ENCODE peak calls at places on chromosome 12, in five cellular contexts. One of them, this sample, is unnamed.
A peak's percentile ranks its signal among the peaks of the same experiment; 100 is the strongest.

GRCh38 chr12:87866602-87867292 is 162.5 kb downstream of the C12orf50 start:
- DNase-seq in endothelial cell of umbilical vein: peak; percentile 9
- DNase-seq in spleen: no peak
- DNase-seq in Panc1: no peak
- DNase-seq in GM23338: peak; percentile 25
- DNase-seq in this sample: no peak

GRCh38 chr12:130838284-130838950 is 633 bp downstream of the STX2 start:
- DNase-seq in endothelial cell of umbilical vein: peak; percentile 26
- DNase-seq in spleen: no peak
- DNase-seq in Panc1: no peak
- DNase-seq in GM23338: peak; percentile 65
- DNase-seq in this sample: no peak

GRCh38 chr12:113274848-113275247 is 53.6 kb downstream of the TPCN1 start:
- DNase-seq in endothelial cell of umbilical vein: no peak
- DNase-seq in spleen: no peak
- DNase-seq in Panc1: no peak
- DNase-seq in GM23338: no peak
- DNase-seq in this sample: no peak

GRCh38 chr12:115998119-115998633 is 279.3 kb downstream of the MED13L start:
- DNase-seq in endothelial cell of umbilical vein: peak; percentile 70
- DNase-seq in spleen: no peak
- DNase-seq in Panc1: peak; percentile 8
- DNase-seq in GM23338: peak; percentile 73
- DNase-seq in this sample: no peak

GRCh38 chr12:109938947-109939346 is 38.9 kb downstream of the TCHP start:
- DNase-seq in endothelial cell of umbilical vein: no peak
- DNase-seq in spleen: no peak
- DNase-seq in Panc1: no peak
- DNase-seq in GM23338: no peak
- DNase-seq in this sample: no peak

GRCh38 chr12:90020006-90020405 is 311.4 kb upstream of the ATP2B1 start:
- DNase-seq in endothelial cell of umbilical vein: no peak
- DNase-seq in spleen: no peak
- DNase-seq in Panc1: no peak
- DNase-seq in GM23338: no peak
- DNase-seq in this sample: no peak

GRCh38 chr12:6960291-6961277 is 9.4 kb downstream of the PTPN6 start:
- DNase-seq in endothelial cell of umbilical vein: no peak
- DNase-seq in spleen: peak; percentile 85
- DNase-seq in Panc1: no peak
- DNase-seq in GM23338: no peak
- DNase-seq in this sample: no peak

GRCh38 chr12:54370218-54370730 is 6.0 kb upstream of the GPR84 start:
- DNase-seq in endothelial cell of umbilical vein: peak; percentile 79
- DNase-seq in spleen: peak; percentile 89
- DNase-seq in Panc1: no peak
- DNase-seq in GM23338: peak; percentile 93
- DNase-seq in this sample: no peak

GRCh38 chr12:63752283-63752682 is 27.4 kb upstream of the RXYLT1 start:
- DNase-seq in endothelial cell of umbilical vein: no peak
- DNase-seq in spleen: no peak
- DNase-seq in Panc1: no peak
- DNase-seq in GM23338: no peak
- DNase-seq in this sample: no peak

GRCh38 chr12:82765971-82766705 is 79.4 kb downstream of the TMTC2 start:
- DNase-seq in endothelial cell of umbilical vein: no peak
- DNase-seq in spleen: no peak
- DNase-seq in Panc1: no peak
- DNase-seq in GM23338: no peak
- DNase-seq in this sample: no peak

GRCh38 chr12:89129471-89129870 is 222.8 kb downstream of the DUSP6 start:
- DNase-seq in endothelial cell of umbilical vein: no peak
- DNase-seq in spleen: no peak
- DNase-seq in Panc1: no peak
- DNase-seq in GM23338: no peak
- DNase-seq in this sample: no peak

GRCh38 chr12:56589783-56590182 is 40.3 kb downstream of the BAZ2A start:
- DNase-seq in endothelial cell of umbilical vein: no peak
- DNase-seq in spleen: no peak
- DNase-seq in Panc1: no peak
- DNase-seq in GM23338: no peak
- DNase-seq in this sample: no peak

GRCh38 chr12:1212529-1212928 is 221.5 kb downstream of the ERC1 start:
- DNase-seq in endothelial cell of umbilical vein: no peak
- DNase-seq in spleen: no peak
- DNase-seq in Panc1: no peak
- DNase-seq in GM23338: peak; percentile 69
- DNase-seq in this sample: no peak

GRCh38 chr12:100718212-100718611 is 76.4 kb upstream of the ANO4 start:
- DNase-seq in endothelial cell of umbilical vein: no peak
- DNase-seq in spleen: no peak
- DNase-seq in Panc1: no peak
- DNase-seq in GM23338: no peak
- DNase-seq in this sample: no peak

GRCh38 chr12:69566603-69567002 is 18.7 kb upstream of the CCT2 start:
- DNase-seq in endothelial cell of umbilical vein: no peak
- DNase-seq in spleen: no peak
- DNase-seq in Panc1: no peak
- DNase-seq in GM23338: peak; percentile 48
- DNase-seq in this sample: no peak

GRCh38 chr12:92654929-92655328 is 47.9 kb upstream of the PLEKHG7 start:
- DNase-seq in endothelial cell of umbilical vein: no peak
- DNase-seq in spleen: no peak
- DNase-seq in Panc1: no peak
- DNase-seq in GM23338: no peak
- DNase-seq in this sample: no peak

GRCh38 chr12:116954700-116955381 is 44.1 kb downstream of the FBXW8 start:
- DNase-seq in endothelial cell of umbilical vein: peak; percentile 51
- DNase-seq in spleen: no peak
- DNase-seq in Panc1: no peak
- DNase-seq in GM23338: no peak
- DNase-seq in this sample: no peak

GRCh38 chr12:30694412-30694955 is 1.2 kb downstream of the IPO8 start:
- DNase-seq in endothelial cell of umbilical vein: no peak
- DNase-seq in spleen: no peak
- DNase-seq in Panc1: no peak
- DNase-seq in GM23338: peak; percentile 27
- DNase-seq in this sample: no peak

DNA sequence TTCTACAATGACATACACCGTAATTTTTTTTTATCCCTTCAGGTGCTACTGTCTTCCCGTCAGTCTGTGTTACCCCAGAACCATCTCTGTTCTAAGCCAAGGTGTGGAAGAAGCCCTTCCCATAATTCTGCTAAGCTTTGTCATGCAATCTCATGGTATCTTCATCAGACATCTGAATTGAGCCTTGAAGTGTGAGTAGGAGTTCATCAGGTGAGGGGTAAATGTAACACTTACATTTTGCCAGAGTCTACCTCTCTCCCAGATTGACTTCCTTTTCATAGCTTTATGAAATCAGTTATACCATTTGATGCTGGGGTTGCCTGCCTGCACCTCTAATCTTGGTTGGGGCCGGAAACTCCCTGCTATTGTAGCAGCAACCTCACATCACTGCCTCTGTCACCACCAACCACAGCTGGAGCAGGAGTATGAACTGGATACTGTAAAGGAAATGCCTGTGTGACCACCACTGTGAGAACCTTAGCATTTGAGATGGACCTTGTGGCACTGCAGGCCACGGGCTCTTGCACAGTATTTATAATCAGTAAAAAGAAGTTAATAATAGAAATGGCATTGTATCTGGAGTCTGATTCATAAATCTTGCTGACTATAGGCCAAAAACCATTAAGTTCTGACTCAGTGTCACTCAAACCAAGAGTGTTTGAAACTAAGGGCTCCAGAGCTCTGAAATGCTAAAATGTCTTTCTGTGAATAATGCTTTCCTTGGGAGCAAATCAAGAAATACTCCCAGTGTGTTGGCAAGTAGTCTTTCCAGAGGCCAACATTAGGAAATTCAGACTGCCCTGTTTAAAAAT is 58.6 kb upstream of the STK38L start:
- DNase-seq in endothelial cell of umbilical vein: peak; percentile 56
- DNase-seq in spleen: no peak
- DNase-seq in Panc1: no peak
- DNase-seq in GM23338: no peak
- DNase-seq in this sample: no peak
- TF ChIP-seq POLR2AphosphoS5 in endothelial cell of umbilical vein: no peak
- TF ChIP-seq POLR2AphosphoS5 in spleen: no peak
- TF ChIP-seq POLR2AphosphoS5 in Panc1: no peak
- TF ChIP-seq POLR2AphosphoS5 in GM23338: no peak
- TF ChIP-seq POLR2AphosphoS5 in this sample: no peak

DNA sequence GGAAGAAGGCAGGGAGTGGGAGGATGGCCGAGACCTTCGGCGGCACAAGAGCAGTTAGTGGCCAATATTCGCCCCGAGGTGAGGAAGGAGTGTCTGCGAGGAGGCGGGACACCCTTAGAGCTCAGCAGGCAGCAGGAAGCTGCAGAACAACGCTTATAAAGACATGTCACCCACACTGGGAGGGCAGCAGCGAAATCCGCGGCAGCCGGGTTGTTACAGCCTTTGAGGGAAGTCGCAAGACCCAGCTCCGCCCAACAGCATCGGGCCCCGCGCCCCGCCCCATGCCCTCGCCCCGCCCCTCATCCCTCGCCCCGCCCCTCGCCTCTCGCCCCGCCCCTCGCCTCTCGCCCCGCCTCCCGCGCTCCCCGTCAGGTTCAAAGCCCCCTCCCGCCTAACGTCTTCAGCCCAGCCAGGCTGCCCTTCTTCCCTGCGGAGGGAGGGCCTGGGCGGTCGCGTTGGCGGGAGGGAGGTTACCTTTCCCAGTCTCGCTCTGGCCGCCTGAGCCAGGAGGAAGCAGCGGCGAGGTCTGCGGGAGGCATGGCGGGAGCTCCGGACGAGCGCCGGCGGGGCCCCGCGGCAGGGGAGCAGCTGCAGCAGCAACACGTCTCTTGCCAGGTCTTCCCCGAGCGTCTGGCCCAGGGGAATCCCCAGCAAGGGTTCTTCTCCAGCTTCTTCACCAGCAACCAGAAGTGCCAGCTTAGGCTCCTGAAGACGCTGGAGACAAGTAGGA is at the start of gene ATP23:
- DNase-seq in endothelial cell of umbilical vein: peak; percentile 86
- DNase-seq in spleen: peak; percentile 98
- DNase-seq in Panc1: peak; percentile 47
- DNase-seq in GM23338: peak; percentile 96
- DNase-seq in this sample: no peak
- H3K27ac ChIP-seq in endothelial cell of umbilical vein: peak within 1 kb of the TSS; percentile 11
- H3K27ac ChIP-seq in spleen: peak within 1 kb of the TSS; percentile 88
- H3K27ac ChIP-seq in Panc1: peak within 1 kb of the TSS; percentile 78
- H3K27ac ChIP-seq in GM23338: peak within 1 kb of the TSS; percentile 95
- H3K27ac ChIP-seq in this sample: peak within 1 kb of the TSS; percentile 91

GRCh38 chr12:49200882-49201594 is 12.2 kb upstream of the TUBA1A start:
- DNase-seq in endothelial cell of umbilical vein: peak; percentile 93
- DNase-seq in spleen: no peak
- DNase-seq in Panc1: peak; percentile 85
- DNase-seq in GM23338: peak; percentile 72
- DNase-seq in this sample: no peak
- TF ChIP-seq POLR2AphosphoS5 in endothelial cell of umbilical vein: no peak
- TF ChIP-seq POLR2AphosphoS5 in spleen: no peak
- TF ChIP-seq POLR2AphosphoS5 in Panc1: no peak
- TF ChIP-seq POLR2AphosphoS5 in GM23338: no peak
- TF ChIP-seq POLR2AphosphoS5 in this sample: peak; percentile 94

DNA sequence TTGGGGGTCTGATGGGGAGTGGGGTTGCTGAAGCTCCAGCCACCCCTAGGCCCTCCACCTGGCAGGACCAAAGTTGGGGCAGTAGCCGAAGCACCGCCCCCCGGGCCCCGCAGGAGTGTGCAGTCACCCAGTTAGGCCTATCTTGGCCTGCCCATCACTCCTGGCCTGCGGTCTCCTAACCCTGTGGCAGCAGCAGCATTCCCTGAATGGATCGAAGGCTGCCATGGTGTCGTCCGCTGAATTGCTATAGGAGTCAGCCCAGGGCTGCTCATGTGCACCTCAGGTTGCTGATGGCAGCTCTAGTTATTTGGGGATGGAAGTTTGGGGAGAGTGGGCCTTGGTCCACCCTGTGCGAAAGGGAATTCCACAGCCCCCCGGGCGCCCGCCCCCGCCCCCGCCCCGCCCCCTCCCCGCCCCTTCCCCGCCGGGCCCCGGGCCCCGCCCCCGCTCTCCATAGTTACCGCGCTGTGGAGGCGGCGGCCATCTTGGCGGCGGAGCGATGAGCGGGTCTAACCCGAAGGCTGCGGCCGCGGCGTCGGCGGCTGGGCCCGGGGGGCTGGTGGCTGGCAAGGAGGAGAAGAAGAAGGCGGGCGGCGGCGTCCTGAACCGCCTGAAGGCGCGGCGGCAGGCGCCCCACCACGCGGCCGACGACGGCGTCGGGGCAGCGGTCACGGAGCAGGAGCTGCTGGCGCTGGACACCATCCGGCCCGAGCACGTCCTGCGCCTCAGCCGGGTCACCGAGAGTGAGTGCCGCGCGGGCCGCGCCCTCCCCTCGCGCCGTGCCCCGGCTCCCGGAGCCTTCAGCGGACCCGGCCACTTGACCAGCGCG is at the start of gene UNC119B:
- DNase-seq in endothelial cell of umbilical vein: peak; percentile 74
- DNase-seq in spleen: peak; percentile 94
- DNase-seq in Panc1: no peak
- DNase-seq in GM23338: peak; percentile 83
- DNase-seq in this sample: no peak
- H3K27ac ChIP-seq in endothelial cell of umbilical vein: peak within 1 kb of the TSS; percentile 37
- H3K27ac ChIP-seq in spleen: peak within 1 kb of the TSS; percentile 89
- H3K27ac ChIP-seq in Panc1: peak within 1 kb of the TSS; percentile 80
- H3K27ac ChIP-seq in GM23338: peak within 1 kb of the TSS; percentile 42
- H3K27ac ChIP-seq in this sample: peak within 1 kb of the TSS; percentile 94

GRCh38 chr12:52423035-52423434 is 11.1 kb downstream of the KRT75 start:
- DNase-seq in endothelial cell of umbilical vein: no peak
- DNase-seq in spleen: no peak
- DNase-seq in Panc1: no peak
- DNase-seq in GM23338: no peak
- DNase-seq in this sample: peak; percentile 94

GRCh38 chr12:52426034-52426433 is 8.1 kb downstream of the KRT75 start:
- DNase-seq in endothelial cell of umbilical vein: no peak
- DNase-seq in spleen: no peak
- DNase-seq in Panc1: no peak
- DNase-seq in GM23338: no peak
- DNase-seq in this sample: no peak

GRCh38 chr12:52425466-52425865 is 8.7 kb downstream of the KRT75 start:
- DNase-seq in endothelial cell of umbilical vein: no peak
- DNase-seq in spleen: peak; percentile 32
- DNase-seq in Panc1: no peak
- DNase-seq in GM23338: no peak
- DNase-seq in this sample: no peak

GRCh38 chr12:52427083-52427482 is 7.1 kb downstream of the KRT75 start:
- DNase-seq in endothelial cell of umbilical vein: no peak
- DNase-seq in spleen: no peak
- DNase-seq in Panc1: no peak
- DNase-seq in GM23338: no peak
- DNase-seq in this sample: no peak

GRCh38 chr12:52423661-52424503 is 10.3 kb downstream of the KRT75 start:
- DNase-seq in endothelial cell of umbilical vein: no peak
- DNase-seq in spleen: peak; percentile 64
- DNase-seq in Panc1: no peak
- DNase-seq in GM23338: no peak
- DNase-seq in this sample: no peak
- TF ChIP-seq POLR2AphosphoS5 in endothelial cell of umbilical vein: no peak
- TF ChIP-seq POLR2AphosphoS5 in spleen: no peak
- TF ChIP-seq POLR2AphosphoS5 in Panc1: no peak
- TF ChIP-seq POLR2AphosphoS5 in GM23338: no peak
- TF ChIP-seq POLR2AphosphoS5 in this sample: no peak

GRCh38 chr12:26011099-26011498 is 52.6 kb downstream of the RASSF8 start:
- DNase-seq in endothelial cell of umbilical vein: no peak
- DNase-seq in spleen: no peak
- DNase-seq in Panc1: no peak
- DNase-seq in GM23338: no peak
- DNase-seq in this sample: no peak
- H3K27ac ChIP-seq in endothelial cell of umbilical vein: peak overlapping the region; percentile 45
- H3K27ac ChIP-seq in spleen: peak overlapping the region; percentile 19
- H3K27ac ChIP-seq in Panc1: no peak overlapping the region
- H3K27ac ChIP-seq in GM23338: no peak overlapping the region
- H3K27ac ChIP-seq in this sample: peak overlapping the region; percentile 54

This sample was measured in vagina.